ENCODE peak calls at places on chromosome 4, in five cellular contexts. P is GM12865, O is tibial artery, L is tibial nerve, G is astrocyte. T is an unnamed sample.

GRCh38 chr4:87232241-87232640 is 11.8 kb upstream of the KLHL8 start:
- DNase-seq in P (no peak), O (no peak), L (no peak), G (no peak), T (no peak)

GRCh38 chr4:89836031-89836777 is 757 bp downstream of the SNCA start:
- DNase-seq in P (no peak), O (no peak), L (no peak), G (no peak), T (no peak)

GRCh38 chr4:6055436-6055835 is 37.2 kb upstream of the C4orf50 start:
- DNase-seq in P (no peak), O (no peak), L (no peak), G (no peak), T (no peak)

GRCh38 chr4:83054928-83055327 is 19.9 kb downstream of the COPS4 start:
- DNase-seq in P (peak), O (no peak), L (no peak), G (no peak), T (peak)

GRCh38 chr4:143337600-143338287 is 1.1 kb downstream of the GAB1 start:
- DNase-seq in P (peak), O (peak), L (peak), G (peak), T (peak)

GRCh38 chr4:143357161-143357845 is 20.6 kb downstream of the GAB1 start:
- DNase-seq in P (peak), O (no peak), L (no peak), G (no peak), T (no peak)

GRCh38 chr4:65624651-65625050 is 45.6 kb downstream of the EPHA5 start:
- DNase-seq in P (no peak), O (no peak), L (no peak), G (peak), T (peak)

GRCh38 chr4:62909238-62909637 is 1500.0 kb downstream of the TECRL start:
- DNase-seq in P (no peak), O (no peak), L (no peak), G (no peak), T (no peak)

GRCh38 chr4:156838761-156839160 is 132.8 kb downstream of the PDGFC start:
- DNase-seq in P (no peak), O (no peak), L (no peak), G (peak), T (peak)

DNA sequence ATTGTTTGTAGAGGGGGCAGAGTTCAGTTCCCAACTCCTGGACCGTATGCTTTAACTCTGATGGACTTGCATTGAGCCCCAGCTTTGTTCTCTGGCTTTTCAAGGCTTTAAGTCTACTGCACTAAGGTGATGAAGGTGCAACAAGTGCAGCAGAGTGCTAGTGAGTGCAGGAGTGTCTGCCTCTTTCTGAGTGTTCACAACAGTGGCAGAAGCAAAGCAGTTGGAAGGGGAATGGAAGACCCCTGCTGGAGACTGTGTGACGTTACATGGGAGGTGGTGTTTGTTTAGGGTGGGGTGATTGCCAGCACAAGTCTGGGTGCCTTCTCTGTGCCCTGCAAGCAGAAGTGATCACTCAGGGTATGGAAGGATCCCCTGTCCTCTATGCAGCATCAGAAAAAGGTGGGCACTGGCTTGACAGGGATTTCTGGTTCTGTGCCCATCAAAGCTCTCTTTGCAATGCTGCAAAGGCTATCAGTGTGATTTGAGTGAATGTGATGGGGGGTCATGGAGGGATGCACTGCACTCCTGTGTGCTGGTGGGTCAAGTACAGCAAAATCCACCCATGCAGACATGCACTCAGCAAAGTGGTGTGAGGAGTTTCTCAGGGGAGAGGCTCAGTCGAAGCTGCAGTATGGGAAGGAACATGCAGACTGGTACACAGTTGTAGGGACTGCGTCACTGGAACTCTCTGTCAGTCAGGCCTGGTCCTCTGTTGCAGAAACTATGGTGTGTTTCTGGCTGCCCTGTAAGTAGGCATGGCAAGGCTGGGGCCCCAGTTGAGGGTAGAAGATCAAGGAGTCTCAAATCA is 70.9 kb upstream of the UGT2B7 start:
- DNase-seq in P (peak), O (no peak), L (no peak), G (no peak), T (no peak)
- TF ChIP-seq CTCF in P (peak), O (no peak), L (no peak), G (no peak), T (peak)

GRCh38 chr4:76898949-76899640 is 1.2 kb upstream of the SOWAHB start:
- DNase-seq in P (no peak), O (no peak), L (no peak), G (no peak), T (peak)
- H3K4me3 ChIP-seq in P (no peak), O (no peak), L (no peak), G (no peak), T (no peak)

GRCh38 chr4:8664976-8665375 is 72.4 kb downstream of the CPZ start:
- DNase-seq in P (no peak), O (no peak), L (no peak), G (no peak), T (no peak)
- TF ChIP-seq CTCF in P (no peak), O (no peak), L (no peak), G (no peak), T (no peak)

GRCh38 chr4:168632246-168632832 is 135.5 kb downstream of the PALLD start:
- DNase-seq in P (no peak), O (no peak), L (no peak), G (peak), T (peak)
- H3K4me3 ChIP-seq in P (no peak), O (peak), L (peak), G (peak), T (peak)

DNA sequence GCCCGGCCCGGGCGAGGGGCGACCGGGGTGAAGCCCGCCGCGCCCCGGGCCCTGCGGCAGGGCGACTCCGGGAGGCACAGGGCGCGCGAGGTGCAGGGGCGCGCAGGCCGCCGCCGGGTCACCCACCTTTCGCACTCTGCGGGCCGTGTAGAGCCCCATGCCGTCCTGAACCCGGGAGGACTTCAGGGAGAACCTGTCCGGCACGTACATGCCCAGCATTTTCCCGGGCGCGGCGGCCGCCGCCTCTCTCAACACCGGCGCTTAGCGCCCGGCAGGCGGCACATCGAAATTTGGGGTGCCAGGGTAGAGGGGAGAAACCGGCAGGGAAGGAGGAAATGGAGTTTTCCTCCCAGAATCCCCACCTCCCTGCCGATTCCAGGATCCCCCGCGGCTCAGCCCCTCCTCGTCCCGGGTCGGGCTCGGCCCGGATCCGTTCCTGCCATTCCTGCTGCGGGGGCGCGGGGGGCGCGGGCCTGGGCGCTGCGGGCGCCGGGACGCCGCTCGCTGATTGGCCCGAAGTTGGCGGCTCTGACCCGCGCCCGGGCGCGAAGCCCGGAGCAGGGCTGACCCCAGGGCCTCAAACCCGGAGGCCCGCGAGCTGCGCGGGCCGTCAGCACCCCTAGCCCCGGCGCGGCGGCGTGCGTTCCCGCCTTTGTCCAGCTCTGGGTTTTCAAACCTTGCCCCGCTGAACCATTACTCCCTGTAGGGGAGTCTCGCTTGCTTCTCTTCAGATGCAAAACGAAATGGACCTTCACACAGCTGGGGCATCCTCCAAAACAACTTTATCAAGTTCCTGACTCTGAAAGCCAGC is at the start of gene PRDM5:
- DNase-seq in P (no peak), O (peak), L (peak), G (peak), T (peak)
- TF ChIP-seq CTCF in P (no peak), O (no peak), L (peak), G (no peak), T (peak)

T was measured in fibroblast of the aortic adventitia.